ENCODE peak calls at places on chromosomes 4 and X, in seven cellular contexts. U, W, N, O, L, J and G are unnamed samples. For H3K4me1, the result is how much of the 10 kb centered on the place peaks cover.

GRCh38 chrX:69238153-69238959 is 73.1 kb upstream of the PJA1 start:
- DNase-seq in W (no peak), U (no peak), N (no peak), J (peak), L (no peak), O (no peak), G (no peak)

GRCh38 chr4:153931804-153932203 is 142.9 kb upstream of the SFRP2 start:
- DNase-seq in L (no peak), J (no peak), N (no peak), O (no peak), W (no peak), U (peak), G (peak)

GRCh38 chr4:38670939-38671593 is 7.1 kb downstream of the KLF3 start:
- DNase-seq in U (no peak), N (no peak), O (no peak), W (no peak), L (no peak), J (no peak), G (peak)

GRCh38 chr4:87530868-87531267 is 1.7 kb upstream of the SPARCL1 start:
- DNase-seq in O (no peak), L (peak), U (peak), N (no peak), W (no peak), J (no peak), G (no peak)

GRCh38 chr4:121472937-121473721 is 92.3 kb upstream of the QRFPR start:
- DNase-seq in N (no peak), L (no peak), O (no peak), U (no peak), W (peak), J (no peak), G (no peak)

GRCh38 chr4:154421618-154422017 is 70.0 kb downstream of the DCHS2 start:
- DNase-seq in O (no peak), W (no peak), L (no peak), N (no peak), U (no peak), J (no peak), G (no peak)

GRCh38 chrX:9438950-9439494 is 25.8 kb upstream of the TBL1X start:
- DNase-seq in L (no peak), W (no peak), U (peak), O (no peak), J (no peak), N (no peak), G (no peak)

GRCh38 chr4:116942315-116942714 is 143.1 kb downstream of the TRAM1L1 start:
- DNase-seq in W (no peak), U (no peak), O (no peak), J (peak), N (no peak), L (no peak), G (no peak)

GRCh38 chrX:10507181-10507580 is 113.2 kb downstream of the MID1 start:
- DNase-seq in W (no peak), L (no peak), U (peak), N (no peak), O (no peak), J (no peak), G (no peak)

GRCh38 chr4:140237616-140238352 is 83.8 kb upstream of the MAML3 start:
- DNase-seq in O (no peak), U (peak), N (no peak), L (peak), W (no peak), J (peak), G (no peak)

GRCh38 chr4:166886708-166887107 is 347.6 kb downstream of the SPOCK3 start:
- DNase-seq in L (no peak), N (no peak), U (no peak), O (no peak), W (no peak), J (no peak), G (no peak)

GRCh38 chrX:55072286-55072685 is 2.5 kb upstream of the PAGE2B start:
- DNase-seq in W (no peak), U (no peak), O (no peak), J (no peak), L (no peak), N (no peak), G (no peak)

GRCh38 chr4:174324725-174325124 is 41.0 kb downstream of the CEP44 start:
- DNase-seq in W (no peak), U (peak), N (no peak), L (no peak), J (no peak), O (no peak), G (no peak)

GRCh38 chr4:25552580-25553271 is 102.9 kb upstream of the SLC34A2 start:
- DNase-seq in L (no peak), W (no peak), J (no peak), U (no peak), N (peak), O (no peak), G (peak)

GRCh38 chr4:8592366-8593267 is at the start of gene CPZ:
- DNase-seq in O (peak), U (peak), W (no peak), N (no peak), L (peak), J (no peak), G (no peak)

GRCh38 chrX:154321624-154322023 is 26.0 kb downstream of the TKTL1 start:
- DNase-seq in W (peak), J (no peak), U (no peak), N (no peak), O (peak), L (no peak), G (no peak)

GRCh38 chr4:124067031-124067430 is 645.5 kb downstream of the ANKRD50 start:
- DNase-seq in O (no peak), J (no peak), W (no peak), N (no peak), U (no peak), L (no peak), G (no peak)

GRCh38 chr4:170698334-170698733 is 608.6 kb upstream of the AADAT start:
- DNase-seq in J (no peak), L (no peak), N (no peak), U (no peak), O (no peak), W (no peak), G (no peak)

GRCh38 chrX:2974946-2975345 is 31.4 kb upstream of the ARSH start:
- DNase-seq in N (no peak), L (no peak), O (no peak), J (no peak), U (peak), W (no peak), G (no peak)

GRCh38 chr4:150045410-150045809 is 32.8 kb upstream of the DCLK2 start:
- DNase-seq in N (no peak), W (no peak), U (no peak), J (peak), O (no peak), L (no peak), G (no peak)

GRCh38 chr4:5203925-5204324 is 152.6 kb downstream of the STK32B start:
- DNase-seq in L (no peak), U (no peak), N (no peak), J (no peak), O (no peak), W (no peak), G (no peak)

GRCh38 chr4:10083861-10084641 is 32.5 kb downstream of the WDR1 start:
- DNase-seq in N (no peak), L (no peak), U (no peak), W (no peak), J (peak), O (no peak), G (no peak)

GRCh38 chr4:69617083-69617694 is 22.3 kb downstream of the UGT2A2 start:
- DNase-seq in L (peak), O (peak), U (peak), W (peak), N (peak), J (no peak), G (no peak)

GRCh38 chr4:17597517-17597916 is 16.9 kb upstream of the MED28 start:
- DNase-seq in O (no peak), W (no peak), J (peak), N (no peak), L (peak), U (no peak), G (no peak)

GRCh38 chr4:8238061-8238511 is 31.5 kb upstream of the HTRA3 start:
- DNase-seq in O (no peak), W (peak), U (no peak), N (no peak), J (no peak), L (no peak), G (peak)

GRCh38 chrX:10049246-10049645 is 82.1 kb downstream of the CLDN34 start:
- DNase-seq in O (no peak), J (no peak), U (no peak), W (no peak), L (no peak), N (no peak), G (no peak)

GRCh38 chr4:70829015-70829414 is 10.7 kb downstream of the GRSF1 start:
- DNase-seq in L (no peak), W (no peak), O (no peak), U (no peak), N (no peak), J (no peak), G (no peak)

GRCh38 chr4:85833311-85833710 is 358.4 kb downstream of the ARHGAP24 start:
- DNase-seq in N (no peak), W (no peak), U (no peak), O (no peak), J (no peak), L (no peak), G (no peak)

GRCh38 chrX:150446995-150447394 is 83.9 kb downstream of the MAMLD1 start:
- DNase-seq in L (no peak), W (no peak), N (no peak), J (no peak), U (peak), O (no peak), G (no peak)

GRCh38 chr4:79241846-79242245 is 84.0 kb downstream of the NAA11 start:
- DNase-seq in J (no peak), L (peak), O (no peak), U (peak), N (no peak), W (no peak), G (no peak)

GRCh38 chrX:68935362-68935761 is 106.5 kb downstream of the EFNB1 start:
- DNase-seq in J (no peak), U (no peak), O (no peak), N (no peak), L (no peak), W (no peak), G (no peak)

GRCh38 chrX:153397256-153397960 is 3.7 kb downstream of the PNMA6E start:
- DNase-seq in J (no peak), U (no peak), L (no peak), O (no peak), W (no peak), N (no peak), G (no peak)

DNA sequence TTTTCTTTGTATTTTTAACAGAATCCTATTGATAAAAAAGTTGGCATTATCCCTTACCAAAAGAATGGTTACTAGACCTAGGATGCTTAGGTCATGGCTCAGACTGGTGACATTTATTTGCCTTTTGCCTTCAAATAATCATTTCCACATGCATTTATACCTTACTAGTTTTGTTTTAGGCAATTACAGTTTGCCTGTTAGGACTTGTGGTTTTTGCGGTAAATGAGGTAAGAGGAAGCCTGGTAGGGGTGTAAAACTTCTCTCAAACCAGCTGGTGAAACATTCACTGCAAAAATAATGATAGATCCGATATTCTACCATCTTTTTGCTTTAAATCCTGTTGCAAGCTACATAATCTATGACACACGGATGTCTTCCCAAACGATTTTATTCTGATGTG is 12.1 kb downstream of the LAMP2 start:
- DNase-seq in W (peak), N (no peak), U (peak), J (no peak), L (no peak), O (no peak), G (no peak)
- H3K4me2 ChIP-seq in W (peak), N (no peak), U (no peak), J (peak), L (no peak), O (no peak), G (no peak)

GRCh38 chr4:108107116-108107515 is 61.6 kb downstream of the LEF1 start:
- DNase-seq in W (no peak), L (no peak), J (no peak), U (no peak), N (no peak), O (no peak), G (no peak)
- H3K4me1 ChIP-seq in W (under half), L (under half), J (under half), U (under half), N (under half), O (under half), G (under half)

DNA sequence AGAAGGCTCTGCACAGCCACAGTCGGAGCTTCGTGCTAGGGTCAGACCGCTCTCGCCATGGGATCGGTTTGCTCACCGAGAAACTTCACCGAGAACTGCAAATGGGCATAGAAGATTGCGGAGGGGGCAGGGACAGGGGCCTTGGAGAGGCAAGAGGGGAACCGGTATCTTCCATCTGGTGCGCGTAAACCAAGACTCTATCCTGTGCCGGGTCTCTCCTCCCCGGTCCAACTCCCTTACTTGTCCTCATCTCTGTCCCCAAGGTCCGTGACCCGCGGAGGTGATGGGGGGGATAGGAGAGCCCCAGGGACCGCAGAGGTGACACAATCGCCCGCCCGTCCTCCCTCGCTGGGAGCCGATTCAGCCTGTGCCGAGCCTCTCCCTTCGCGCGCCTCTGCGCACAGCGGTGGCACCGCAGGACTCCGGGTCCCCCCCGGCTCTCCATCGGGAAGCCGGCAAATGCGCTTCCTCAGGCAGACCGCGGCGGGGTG is 960 bp downstream of the SCD5 start:
- DNase-seq in L (peak), W (no peak), N (no peak), O (no peak), U (peak), J (peak), G (no peak)
- H3K4me2 ChIP-seq in L (peak), W (no peak), N (peak), O (peak), U (peak), J (peak), G (peak)

GRCh38 chrX:45758319-45758718 is 557.6 kb upstream of the DIPK2B start:
- DNase-seq in N (no peak), L (no peak), J (no peak), O (no peak), U (peak), W (peak), G (no peak)

GRCh38 chrX:45757272-45757671 is 556.6 kb upstream of the DIPK2B start:
- DNase-seq in L (no peak), N (no peak), U (no peak), J (no peak), W (no peak), O (no peak), G (no peak)

GRCh38 chrX:45758738-45759397 is 558.2 kb upstream of the DIPK2B start:
- DNase-seq in L (no peak), W (peak), U (peak), N (no peak), O (no peak), J (no peak), G (no peak)

GRCh38 chrX:45755719-45756118 is 555.0 kb upstream of the DIPK2B start:
- DNase-seq in J (no peak), L (no peak), O (no peak), N (no peak), U (no peak), W (no peak), G (no peak)

GRCh38 chrX:45756562-45756961 is 555.9 kb upstream of the DIPK2B start:
- DNase-seq in N (no peak), U (peak), O (no peak), J (no peak), L (no peak), W (no peak), G (no peak)
- H3K4me1 ChIP-seq in N (half or more), U (under half), O (under half), J (half or more), L (under half), W (half or more), G (under half)

GRCh38 chrX:41027388-41027787 is 57.9 kb upstream of the USP9X start:
- DNase-seq in W (no peak), N (peak), O (no peak), J (no peak), U (peak), L (peak), G (peak)
- H3K4me2 ChIP-seq in W (no peak), N (peak), O (no peak), J (no peak), U (no peak), L (peak), G (no peak)

DNA sequence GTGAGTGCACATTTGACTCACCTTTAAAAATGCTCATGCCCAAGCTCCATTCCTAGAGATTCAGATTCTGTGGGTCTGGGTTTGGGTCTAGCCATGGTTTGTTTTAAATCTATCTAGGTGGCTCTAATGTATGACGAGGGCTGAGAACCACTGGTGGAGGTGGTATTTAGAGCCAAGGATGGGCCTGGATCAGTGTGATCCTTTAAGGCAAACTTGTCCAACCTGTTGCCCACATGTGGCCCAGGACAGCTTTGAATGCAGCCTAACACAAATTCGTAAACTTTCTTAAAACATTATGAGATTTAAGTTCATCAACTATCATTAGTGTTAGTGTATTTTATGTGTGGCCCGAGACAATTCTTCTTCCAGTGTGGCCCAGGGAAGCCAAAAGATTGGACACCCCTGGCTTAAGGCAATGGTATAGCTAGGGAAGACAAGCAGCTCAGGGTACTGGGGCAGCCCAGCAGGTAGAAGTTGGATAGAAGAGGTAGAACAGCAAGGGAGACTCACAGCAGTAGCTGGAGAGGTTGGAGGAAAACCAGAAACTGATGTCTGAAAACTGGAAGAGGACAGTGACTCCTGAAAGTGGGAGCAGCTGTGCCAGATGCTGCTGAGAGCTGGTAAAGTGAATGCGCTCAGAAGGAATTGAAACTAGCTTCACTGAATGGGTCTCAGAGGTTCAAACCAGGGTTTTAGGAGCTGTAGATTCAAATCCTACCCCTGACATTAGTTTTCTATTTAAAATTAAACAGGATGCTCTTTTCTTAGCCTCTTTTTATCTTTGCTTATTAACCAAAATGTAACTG is 18.2 kb downstream of the ADD1 start:
- DNase-seq in N (no peak), W (no peak), J (no peak), U (no peak), O (no peak), L (no peak), G (no peak)
- H3K4me1 ChIP-seq in N (under half), W (under half), J (under half), U (under half), O (half or more), L (half or more), G (under half)

DNA sequence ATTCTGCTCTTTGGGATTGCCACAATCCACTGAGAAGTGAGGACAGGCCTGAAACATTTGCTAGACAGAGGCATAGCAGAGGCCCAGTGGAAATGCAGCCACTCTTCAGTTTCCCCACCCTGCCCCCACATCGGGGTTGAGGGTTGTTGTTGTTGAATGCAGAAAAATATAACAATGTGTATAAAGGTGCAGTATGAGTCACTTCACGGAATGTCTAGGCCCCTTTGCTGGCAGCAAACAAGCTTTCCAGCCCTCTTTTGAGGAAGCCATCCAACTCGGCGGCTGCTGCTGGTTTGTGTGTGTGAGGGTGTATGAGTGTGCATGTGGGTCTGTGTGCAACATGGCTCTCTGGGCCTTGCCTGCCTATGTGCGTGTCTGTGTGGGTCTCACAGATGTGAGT is 8.1 kb upstream of the ELF4 start:
- DNase-seq in L (no peak), U (peak), J (no peak), N (no peak), W (no peak), O (no peak), G (peak)
- H3K4me2 ChIP-seq in L (no peak), U (peak), J (peak), N (peak), W (no peak), O (peak), G (peak)

DNA sequence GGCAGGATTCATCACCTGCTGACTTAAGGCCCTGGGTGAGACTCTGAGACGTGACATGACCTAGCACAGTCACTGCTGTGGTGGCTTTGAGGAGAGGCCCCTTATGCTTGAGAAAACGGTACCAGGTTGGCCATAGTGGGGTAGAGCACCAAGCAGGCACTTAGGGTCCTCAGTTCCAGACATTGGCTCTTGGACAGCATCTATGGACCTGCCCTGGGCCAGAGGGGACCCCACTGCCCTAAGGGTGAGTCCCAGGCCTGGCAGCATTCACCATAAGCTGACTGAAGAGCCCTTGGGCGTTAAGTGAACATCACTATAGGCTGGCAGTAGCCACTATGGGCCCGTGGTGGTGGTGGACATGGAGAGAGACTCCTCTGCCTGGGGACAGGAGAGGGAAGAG is 78.7 kb downstream of the FNIP2 start:
- DNase-seq in U (no peak), O (no peak), J (no peak), W (no peak), N (no peak), L (no peak), G (no peak)
- H3K4me1 ChIP-seq in U (under half), O (under half), J (under half), W (under half), N (under half), L (under half), G (under half)

GRCh38 chrX:129717902-129718301 is 20.9 kb upstream of the XPNPEP2 start:
- DNase-seq in U (peak), N (no peak), J (no peak), L (no peak), O (no peak), W (no peak), G (no peak)
- H3K4me2 ChIP-seq in U (no peak), N (no peak), J (no peak), L (no peak), O (no peak), W (no peak), G (no peak)